ENCODE peak calls at places on chromosomes 13 and 19, in nine cellular contexts. One of them, this sample, is unnamed.
A peak's percentile ranks its signal among the peaks of the same experiment; 100 is the strongest.

GRCh38 chr19:7867092-7867844 is 6.9 kb downstream of the PRR36 start:
- DNase-seq in HFFc6: no peak
- DNase-seq in caudate nucleus: no peak
- DNase-seq in COR-L47: no peak
- DNase-seq in T-cell: no peak
- DNase-seq in HS-5: no peak
- DNase-seq in upper lobe of right lung: no peak
- DNase-seq in transverse colon: no peak
- DNase-seq in left ventricle myocardium inferior: no peak
- DNase-seq in this sample: no peak

GRCh38 chr13:24217601-24218281 is 57.2 kb downstream of the SPATA13 start:
- DNase-seq in HFFc6: no peak
- DNase-seq in caudate nucleus: no peak
- DNase-seq in COR-L47: peak; percentile 60
- DNase-seq in T-cell: no peak
- DNase-seq in HS-5: no peak
- DNase-seq in upper lobe of right lung: peak; percentile 68
- DNase-seq in transverse colon: peak; percentile 80
- DNase-seq in left ventricle myocardium inferior: no peak
- DNase-seq in this sample: no peak

GRCh38 chr13:76836311-76836710 is 49.9 kb downstream of the KCTD12 start:
- DNase-seq in HFFc6: no peak
- DNase-seq in caudate nucleus: no peak
- DNase-seq in COR-L47: no peak
- DNase-seq in T-cell: no peak
- DNase-seq in HS-5: no peak
- DNase-seq in upper lobe of right lung: no peak
- DNase-seq in transverse colon: no peak
- DNase-seq in left ventricle myocardium inferior: no peak
- DNase-seq in this sample: no peak

GRCh38 chr13:26280822-26281221 is 26.9 kb downstream of the CDK8 start:
- DNase-seq in HFFc6: no peak
- DNase-seq in caudate nucleus: no peak
- DNase-seq in COR-L47: no peak
- DNase-seq in T-cell: no peak
- DNase-seq in HS-5: no peak
- DNase-seq in upper lobe of right lung: no peak
- DNase-seq in transverse colon: no peak
- DNase-seq in left ventricle myocardium inferior: no peak
- DNase-seq in this sample: no peak

GRCh38 chr13:79684426-79684825 is 203.5 kb downstream of the NDFIP2 start:
- DNase-seq in HFFc6: no peak
- DNase-seq in caudate nucleus: no peak
- DNase-seq in COR-L47: no peak
- DNase-seq in T-cell: no peak
- DNase-seq in HS-5: no peak
- DNase-seq in upper lobe of right lung: no peak
- DNase-seq in transverse colon: no peak
- DNase-seq in left ventricle myocardium inferior: no peak
- DNase-seq in this sample: no peak

GRCh38 chr19:11766597-11767591 is at the start of gene ZNF441:
- DNase-seq in HFFc6: peak; percentile 95
- DNase-seq in caudate nucleus: peak; percentile 93
- DNase-seq in COR-L47: peak; percentile 95
- DNase-seq in T-cell: peak; percentile 70
- DNase-seq in HS-5: peak; percentile 88
- DNase-seq in upper lobe of right lung: peak; percentile 99
- DNase-seq in transverse colon: peak; percentile 99
- DNase-seq in left ventricle myocardium inferior: peak; percentile 99
- DNase-seq in this sample: peak; percentile 30

GRCh38 chr13:44362394-44363040 is 11.1 kb upstream of the SERP2 start:
- DNase-seq in HFFc6: no peak
- DNase-seq in caudate nucleus: no peak
- DNase-seq in COR-L47: no peak
- DNase-seq in T-cell: no peak
- DNase-seq in HS-5: no peak
- DNase-seq in upper lobe of right lung: no peak
- DNase-seq in transverse colon: no peak
- DNase-seq in left ventricle myocardium inferior: no peak
- DNase-seq in this sample: no peak

GRCh38 chr19:2627319-2627829 is 75.1 kb downstream of the GNG7 start:
- DNase-seq in HFFc6: peak; percentile 99
- DNase-seq in caudate nucleus: peak; percentile 53
- DNase-seq in COR-L47: peak; percentile 45
- DNase-seq in T-cell: no peak
- DNase-seq in HS-5: peak; percentile 89
- DNase-seq in upper lobe of right lung: peak; percentile 89
- DNase-seq in transverse colon: peak; percentile 69
- DNase-seq in left ventricle myocardium inferior: peak; percentile 77
- DNase-seq in this sample: no peak

GRCh38 chr19:12656899-12657571 is 9.5 kb downstream of the MAN2B1 start:
- DNase-seq in HFFc6: no peak
- DNase-seq in caudate nucleus: no peak
- DNase-seq in COR-L47: no peak
- DNase-seq in T-cell: no peak
- DNase-seq in HS-5: no peak
- DNase-seq in upper lobe of right lung: no peak
- DNase-seq in transverse colon: no peak
- DNase-seq in left ventricle myocardium inferior: no peak
- DNase-seq in this sample: no peak

GRCh38 chr19:16168465-16169081 is 4.8 kb downstream of the CIB3 start:
- DNase-seq in HFFc6: no peak
- DNase-seq in caudate nucleus: no peak
- DNase-seq in COR-L47: no peak
- DNase-seq in T-cell: no peak
- DNase-seq in HS-5: no peak
- DNase-seq in upper lobe of right lung: no peak
- DNase-seq in transverse colon: no peak
- DNase-seq in left ventricle myocardium inferior: no peak
- DNase-seq in this sample: no peak

GRCh38 chr19:17806945-17807344 is 12.0 kb downstream of the B3GNT3 start:
- DNase-seq in HFFc6: no peak
- DNase-seq in caudate nucleus: no peak
- DNase-seq in COR-L47: no peak
- DNase-seq in T-cell: no peak
- DNase-seq in HS-5: no peak
- DNase-seq in upper lobe of right lung: no peak
- DNase-seq in transverse colon: no peak
- DNase-seq in left ventricle myocardium inferior: no peak
- DNase-seq in this sample: no peak

GRCh38 chr13:111248822-111249221 is 71.6 kb upstream of the TEX29 start:
- DNase-seq in HFFc6: no peak
- DNase-seq in caudate nucleus: no peak
- DNase-seq in COR-L47: peak; percentile 23
- DNase-seq in T-cell: no peak
- DNase-seq in HS-5: no peak
- DNase-seq in upper lobe of right lung: no peak
- DNase-seq in transverse colon: no peak
- DNase-seq in left ventricle myocardium inferior: no peak
- DNase-seq in this sample: no peak

GRCh38 chr19:6639439-6639838 is 30.5 kb downstream of the TNFSF14 start:
- DNase-seq in HFFc6: no peak
- DNase-seq in caudate nucleus: no peak
- DNase-seq in COR-L47: no peak
- DNase-seq in T-cell: no peak
- DNase-seq in HS-5: peak; percentile 32
- DNase-seq in upper lobe of right lung: no peak
- DNase-seq in transverse colon: no peak
- DNase-seq in left ventricle myocardium inferior: no peak
- DNase-seq in this sample: no peak

GRCh38 chr13:37407156-37407555 is 191.4 kb downstream of the POSTN start:
- DNase-seq in HFFc6: peak; percentile 4
- DNase-seq in caudate nucleus: no peak
- DNase-seq in COR-L47: no peak
- DNase-seq in T-cell: no peak
- DNase-seq in HS-5: no peak
- DNase-seq in upper lobe of right lung: no peak
- DNase-seq in transverse colon: no peak
- DNase-seq in left ventricle myocardium inferior: no peak
- DNase-seq in this sample: no peak

GRCh38 chr13:40158218-40158617 is 502.8 kb downstream of the COG6 start:
- DNase-seq in HFFc6: no peak
- DNase-seq in caudate nucleus: no peak
- DNase-seq in COR-L47: no peak
- DNase-seq in T-cell: no peak
- DNase-seq in HS-5: no peak
- DNase-seq in upper lobe of right lung: no peak
- DNase-seq in transverse colon: no peak
- DNase-seq in left ventricle myocardium inferior: no peak
- DNase-seq in this sample: no peak

GRCh38 chr19:49851456-49852259 is 699 bp downstream of the PTOV1 start:
- DNase-seq in HFFc6: no peak
- DNase-seq in caudate nucleus: no peak
- DNase-seq in COR-L47: peak; percentile 32
- DNase-seq in T-cell: no peak
- DNase-seq in HS-5: no peak
- DNase-seq in upper lobe of right lung: no peak
- DNase-seq in transverse colon: no peak
- DNase-seq in left ventricle myocardium inferior: no peak
- DNase-seq in this sample: no peak